ENCODE peak calls at places on chromosome 2, in four cellular contexts. One of them, this sample, is unnamed.

GRCh38 chr2:203802277-203803045 is 65.1 kb upstream of the CTLA4 start:
- DNase-seq in K562: no peak
- DNase-seq in uterus: no peak
- DNase-seq in kidney: no peak
- DNase-seq in this sample: peak; percentile 72

GRCh38 chr2:191012346-191012745 is 1.6 kb downstream of the STAT1 start:
- DNase-seq in uterus: no peak
- DNase-seq in kidney: no peak
- DNase-seq in K562: no peak
- DNase-seq in this sample: no peak

GRCh38 chr2:40178971-40179370 is 272.9 kb downstream of the SLC8A1 start:
- DNase-seq in uterus: no peak
- DNase-seq in K562: no peak
- DNase-seq in kidney: no peak
- DNase-seq in this sample: no peak

GRCh38 chr2:109611467-109612095 is 2.2 kb downstream of the SEPTIN10 start:
- DNase-seq in kidney: no peak
- DNase-seq in K562: no peak
- DNase-seq in uterus: no peak
- DNase-seq in this sample: no peak

GRCh38 chr2:73999881-74000597 is 15.3 kb downstream of the TET3 start:
- DNase-seq in K562: no peak
- DNase-seq in uterus: peak; percentile 62
- DNase-seq in kidney: no peak
- DNase-seq in this sample: no peak

GRCh38 chr2:113156278-113157107 is 17.3 kb upstream of the PSD4 start:
- DNase-seq in uterus: no peak
- DNase-seq in K562: no peak
- DNase-seq in kidney: no peak
- DNase-seq in this sample: no peak

GRCh38 chr2:148927010-148927409 is 52.0 kb downstream of the KIF5C start:
- DNase-seq in K562: peak; percentile 57
- DNase-seq in uterus: no peak
- DNase-seq in kidney: no peak
- DNase-seq in this sample: no peak

GRCh38 chr2:135124924-135125886 is 73.1 kb downstream of the RAB3GAP1 start:
- DNase-seq in uterus: no peak
- DNase-seq in K562: no peak
- DNase-seq in kidney: no peak
- DNase-seq in this sample: peak; percentile 17

GRCh38 chr2:237697586-237698337 is 70.4 kb downstream of the LRRFIP1 start:
- DNase-seq in uterus: no peak
- DNase-seq in K562: no peak
- DNase-seq in kidney: peak; percentile 67
- DNase-seq in this sample: no peak

GRCh38 chr2:140990416-140990815 is 1140.4 kb downstream of the LRP1B start:
- DNase-seq in kidney: no peak
- DNase-seq in K562: no peak
- DNase-seq in uterus: no peak
- DNase-seq in this sample: no peak

GRCh38 chr2:235931676-235932075 is 236.5 kb downstream of the GBX2 start:
- DNase-seq in uterus: no peak
- DNase-seq in K562: no peak
- DNase-seq in kidney: no peak
- DNase-seq in this sample: no peak

GRCh38 chr2:57720728-57721627 is 325.6 kb upstream of the VRK2 start:
- DNase-seq in K562: peak; percentile 45
- DNase-seq in uterus: no peak
- DNase-seq in kidney: no peak
- DNase-seq in this sample: peak; percentile 69

GRCh38 chr2:137968477-137969417 is 4.5 kb downstream of the HNMT start:
- DNase-seq in uterus: no peak
- DNase-seq in kidney: no peak
- DNase-seq in K562: no peak
- DNase-seq in this sample: no peak

GRCh38 chr2:65309699-65310098 is 82.1 kb downstream of the ACTR2 start:
- DNase-seq in kidney: no peak
- DNase-seq in uterus: no peak
- DNase-seq in K562: no peak
- DNase-seq in this sample: no peak

GRCh38 chr2:142286618-142287017 is 155.8 kb upstream of the LRP1B start:
- DNase-seq in uterus: no peak
- DNase-seq in kidney: no peak
- DNase-seq in K562: peak; percentile 5
- DNase-seq in this sample: no peak
- TF ChIP-seq CTCF in uterus: no peak
- TF ChIP-seq CTCF in kidney: peak; percentile 22
- TF ChIP-seq CTCF in K562: no peak
- TF ChIP-seq CTCF in this sample: no peak

DNA sequence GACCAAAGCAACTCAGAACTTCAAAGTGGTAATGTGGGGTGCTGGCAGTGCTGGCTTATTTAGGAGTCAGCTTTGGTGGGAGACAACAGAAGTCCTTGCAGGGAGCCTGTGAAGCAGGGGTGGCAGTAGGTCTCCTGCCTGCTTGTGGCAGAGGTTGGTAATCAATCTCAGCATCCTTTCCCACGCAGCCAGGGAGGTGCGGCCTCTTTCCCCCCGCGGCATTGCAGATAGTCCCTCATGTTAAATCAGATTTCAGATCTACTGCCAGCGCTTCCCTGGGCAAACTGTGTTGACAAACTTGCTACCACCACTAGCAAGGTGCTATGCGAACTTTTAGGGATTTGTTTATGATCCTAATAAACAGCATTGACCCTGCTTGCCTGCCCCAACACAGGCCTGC is 77.9 kb upstream of the MCFD2 start:
- DNase-seq in K562: no peak
- DNase-seq in uterus: no peak
- DNase-seq in kidney: no peak
- DNase-seq in this sample: no peak
- H3K36me3 ChIP-seq in K562: peaks cover 23% of the 10 kb centered on the region
- H3K36me3 ChIP-seq in uterus: no peaks in the 10 kb centered on the region
- H3K36me3 ChIP-seq in kidney: peaks cover 16% of the 10 kb centered on the region
- H3K36me3 ChIP-seq in this sample: no peaks in the 10 kb centered on the region

GRCh38 chr2:176699660-176700059 is 430.4 kb downstream of the MTX2 start:
- DNase-seq in uterus: no peak
- DNase-seq in K562: no peak
- DNase-seq in kidney: no peak
- DNase-seq in this sample: peak; percentile 57
- TF ChIP-seq CTCF in uterus: no peak
- TF ChIP-seq CTCF in K562: no peak
- TF ChIP-seq CTCF in kidney: no peak
- TF ChIP-seq CTCF in this sample: no peak

GRCh38 chr2:85342156-85342555 is 12.2 kb downstream of the RETSAT start:
- DNase-seq in K562: no peak
- DNase-seq in kidney: no peak
- DNase-seq in uterus: no peak
- DNase-seq in this sample: no peak

GRCh38 chr2:85344356-85344954 is 9.9 kb downstream of the RETSAT start:
- DNase-seq in uterus: no peak
- DNase-seq in K562: no peak
- DNase-seq in kidney: no peak
- DNase-seq in this sample: no peak

GRCh38 chr2:85347554-85347953 is 6.8 kb downstream of the RETSAT start:
- DNase-seq in K562: no peak
- DNase-seq in uterus: no peak
- DNase-seq in kidney: no peak
- DNase-seq in this sample: no peak
- H3K36me3 ChIP-seq in K562: peaks cover 54% of the 10 kb centered on the region
- H3K36me3 ChIP-seq in uterus: no peaks in the 10 kb centered on the region
- H3K36me3 ChIP-seq in kidney: peaks cover 25% of the 10 kb centered on the region
- H3K36me3 ChIP-seq in this sample: no peaks in the 10 kb centered on the region

GRCh38 chr2:99337164-99337930 is at the start of gene EIF5B:
- DNase-seq in uterus: peak; percentile 93
- DNase-seq in K562: peak; percentile 93
- DNase-seq in kidney: peak; percentile 99
- DNase-seq in this sample: peak; percentile 97
- TF ChIP-seq CTCF in uterus: peak; percentile 82
- TF ChIP-seq CTCF in K562: peak; percentile 83
- TF ChIP-seq CTCF in kidney: peak; percentile 61
- TF ChIP-seq CTCF in this sample: peak; percentile 77

This sample was measured in cardiac muscle cell.